ENCODE peak calls at places on chromosomes 6 and 20, in nine cellular contexts. H, F, W, M, N, X, R, I and G are unnamed samples.

GRCh38 chr20:46206025-46206424 is 87.9 kb downstream of the CD40 start:
- DNase-seq in M (no peak), F (peak), X (peak), R (peak), W (no peak), H (no peak), N (no peak), I (peak), G (no peak)

GRCh38 chr6:30029587-30029986 is 31.5 kb upstream of the POLR1H start:
- DNase-seq in N (no peak), H (no peak), W (no peak), M (no peak), R (no peak), I (no peak), F (no peak), X (no peak), G (no peak)

GRCh38 chr6:71886184-71887005 is at the start of gene RIMS1:
- DNase-seq in I (no peak), X (peak), H (peak), N (no peak), R (peak), W (no peak), M (no peak), F (peak), G (peak)

GRCh38 chr6:166766769-166767168 is 139.7 kb upstream of the RPS6KA2 start:
- DNase-seq in H (no peak), N (peak), F (no peak), X (no peak), R (no peak), I (no peak), M (no peak), W (no peak), G (no peak)

GRCh38 chr6:63094947-63095346 is 116.3 kb upstream of the FKBP1C start:
- DNase-seq in I (no peak), X (no peak), N (no peak), H (no peak), F (no peak), M (no peak), W (no peak), R (no peak), G (no peak)

GRCh38 chr6:125886914-125887313 is 69.7 kb upstream of the HINT3 start:
- DNase-seq in F (no peak), I (no peak), M (no peak), W (no peak), X (no peak), R (no peak), H (no peak), N (no peak), G (no peak)

GRCh38 chr20:42889517-42889916 is 300.2 kb downstream of the PTPRT start:
- DNase-seq in I (no peak), M (no peak), R (no peak), X (no peak), W (no peak), N (no peak), H (no peak), F (no peak), G (no peak)

GRCh38 chr6:156955494-156956183 is 178.5 kb downstream of the ARID1B start:
- DNase-seq in W (no peak), H (no peak), M (no peak), F (no peak), I (peak), X (no peak), R (no peak), N (no peak), G (no peak)

GRCh38 chr6:127182501-127182900 is 64.0 kb downstream of the RSPO3 start:
- DNase-seq in F (no peak), R (no peak), I (no peak), W (no peak), M (no peak), H (no peak), N (no peak), X (no peak), G (peak)